ENCODE peak calls at places on chromosomes 16 and 17, in five cellular contexts. U is upper lobe of left lung, G is HepG2, W is GM12878, F is K562. Q is an unnamed sample.

GRCh38 chr16:84080813-84081212 is 35.9 kb downstream of the MBTPS1 start:
- ATAC-seq in G (no peak), U (no peak), W (no peak), F (no peak), Q (no peak)

GRCh38 chr17:76645481-76645880 is 1.9 kb upstream of the ST6GALNAC1 start:
- ATAC-seq in F (no peak), G (peak), W (no peak), U (no peak), Q (no peak)

GRCh38 chr17:57485916-57486315 is 229.6 kb downstream of the MSI2 start:
- ATAC-seq in F (no peak), W (peak), U (no peak), G (no peak), Q (no peak)

GRCh38 chr17:37518816-37519215 is 29.1 kb downstream of the DUSP14 start:
- ATAC-seq in W (no peak), U (no peak), F (no peak), G (no peak), Q (no peak)

GRCh38 chr16:30533748-30534367 is 800 bp downstream of the ZNF747 start:
- ATAC-seq in F (no peak), G (peak), W (peak), U (no peak), Q (no peak)

GRCh38 chr17:49327835-49328784 is 33.9 kb downstream of the ZNF652 start:
- ATAC-seq in F (peak), G (no peak), W (peak), U (no peak), Q (no peak)

GRCh38 chr16:50457423-50457822 is 88.6 kb upstream of the BRD7 start:
- ATAC-seq in F (no peak), W (no peak), U (no peak), G (no peak), Q (no peak)

GRCh38 chr17:14359251-14359939 is 58.5 kb downstream of the HS3ST3B1 start:
- ATAC-seq in U (peak), W (peak), G (peak), F (no peak), Q (no peak)

GRCh38 chr16:69613283-69614154 is 47.8 kb downstream of the NFAT5 start:
- ATAC-seq in G (no peak), W (peak), U (no peak), F (peak), Q (no peak)

GRCh38 chr17:10785295-10785694 is 18.6 kb downstream of the TMEM238L start:
- ATAC-seq in W (no peak), F (no peak), U (no peak), G (no peak), Q (no peak)

GRCh38 chr16:2158262-2158638 is 2.7 kb downstream of the TRAF7 start:
- ATAC-seq in W (no peak), G (no peak), U (no peak), F (no peak), Q (no peak)

GRCh38 chr16:2160915-2161551 is 5.5 kb downstream of the TRAF7 start:
- ATAC-seq in W (peak), U (no peak), F (no peak), G (peak), Q (peak)

GRCh38 chr16:2156849-2157224 is 1.3 kb downstream of the TRAF7 start:
- ATAC-seq in F (no peak), W (no peak), U (no peak), G (no peak), Q (no peak)

GRCh38 chr16:2157480-2158261 is 2.1 kb downstream of the TRAF7 start:
- ATAC-seq in G (peak), U (no peak), F (no peak), W (no peak), Q (no peak)

GRCh38 chr16:2159052-2159838 is 3.7 kb downstream of the TRAF7 start:
- ATAC-seq in W (no peak), U (no peak), G (no peak), F (no peak), Q (no peak)
- TF ChIP-seq EP300 in W (no peak), U (no peak), G (no peak), F (no peak), Q (no peak)

GRCh38 chr17:44308865-44309264 is 464 bp downstream of the RUNDC3A start:
- ATAC-seq in W (peak), F (no peak), G (peak), U (peak), Q (no peak)

GRCh38 chr17:44310188-44310587 is 1.8 kb downstream of the RUNDC3A start:
- ATAC-seq in G (no peak), U (no peak), W (no peak), F (no peak), Q (no peak)

GRCh38 chr17:44309472-44309871 is 1.1 kb downstream of the RUNDC3A start:
- ATAC-seq in U (no peak), W (no peak), G (no peak), F (no peak), Q (no peak)

GRCh38 chr17:44307387-44308186 is 814 bp upstream of the RUNDC3A start:
- ATAC-seq in F (peak), G (peak), W (peak), U (peak), Q (peak)

GRCh38 chr17:44308320-44308818 is at the start of gene RUNDC3A:
- ATAC-seq in G (peak), F (peak), W (peak), U (peak), Q (peak)
- TF ChIP-seq POLR2AphosphoS5 in G (no peak), F (no peak), W (no peak), U (no peak), Q (no peak)

GRCh38 chr17:62900096-62900495 is 65.9 kb upstream of the TANC2 start:
- ATAC-seq in G (no peak), W (no peak), F (no peak), U (no peak), Q (no peak)

GRCh38 chr17:62899349-62899748 is 66.7 kb upstream of the TANC2 start:
- ATAC-seq in G (no peak), W (no peak), F (no peak), U (peak), Q (peak)

GRCh38 chr17:62898239-62898864 is 67.7 kb upstream of the TANC2 start:
- ATAC-seq in F (no peak), W (no peak), G (no peak), U (no peak), Q (no peak)

GRCh38 chr17:62895650-62896301 is 70.3 kb upstream of the TANC2 start:
- ATAC-seq in U (no peak), G (no peak), F (no peak), W (no peak), Q (no peak)

DNA sequence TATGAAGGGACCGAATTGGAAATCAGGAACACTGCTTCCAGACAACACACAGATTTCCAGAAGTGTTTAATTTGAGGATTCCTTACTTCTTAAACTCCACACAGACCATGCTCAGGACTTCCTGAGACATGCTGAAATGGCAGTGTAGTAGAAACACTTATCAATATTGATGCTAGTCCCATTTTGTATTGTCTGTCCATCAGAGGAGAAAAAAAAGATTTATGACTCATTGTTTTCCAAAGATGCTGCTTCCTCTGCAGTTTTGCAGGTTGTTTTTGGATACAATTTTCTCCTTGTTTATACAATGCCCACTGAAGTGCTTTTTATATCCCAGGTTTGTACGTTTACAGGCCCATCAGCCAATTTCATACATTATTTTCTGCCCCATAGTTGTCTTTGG is 68.3 kb upstream of the TANC2 start:
- ATAC-seq in U (no peak), G (no peak), W (no peak), F (no peak), Q (no peak)
- H3K4me3 ChIP-seq in U (no peak), G (no peak), W (no peak), F (no peak), Q (no peak)

GRCh38 chr17:51121620-51122472 is 1.2 kb upstream of the SPAG9 start:
- ATAC-seq in U (peak), F (peak), W (peak), G (peak), Q (peak)
- TF ChIP-seq EP300 in U (no peak), F (peak), W (peak), G (peak), Q (no peak)

GRCh38 chr16:1034230-1035065 is 38.1 kb upstream of the SSTR5 start:
- ATAC-seq in F (no peak), U (no peak), G (no peak), W (no peak), Q (no peak)

GRCh38 chr16:1036121-1036520 is 36.4 kb upstream of the SSTR5 start:
- ATAC-seq in W (no peak), U (no peak), G (peak), F (no peak), Q (no peak)

GRCh38 chr16:1037023-1037933 is 35.3 kb upstream of the SSTR5 start:
- ATAC-seq in F (no peak), G (peak), W (peak), U (no peak), Q (no peak)

GRCh38 chr16:1033128-1033679 is 39.3 kb upstream of the SSTR5 start:
- ATAC-seq in U (no peak), W (no peak), F (no peak), G (no peak), Q (no peak)

DNA sequence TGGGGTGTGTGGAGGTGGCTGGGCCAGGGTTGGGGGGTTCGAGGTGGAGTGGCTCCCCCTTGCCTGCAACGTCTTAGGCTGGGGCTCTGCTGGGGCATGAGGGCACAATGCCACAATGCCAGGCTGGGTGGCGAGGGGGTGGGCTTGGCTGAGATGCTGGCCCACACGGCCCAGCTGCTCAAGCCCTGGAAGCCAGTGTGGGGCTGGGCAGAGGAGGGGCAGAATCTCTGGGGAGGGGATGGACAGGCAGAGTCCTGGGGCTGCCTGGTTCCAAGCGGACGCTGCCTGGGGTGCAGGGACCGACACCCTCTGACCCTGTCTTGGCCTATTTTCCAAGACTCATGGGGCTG is 37.5 kb upstream of the SSTR5 start:
- ATAC-seq in U (no peak), W (no peak), F (no peak), G (no peak), Q (no peak)
- TF ChIP-seq POLR2AphosphoS5 in U (no peak), W (no peak), F (no peak), G (no peak), Q (no peak)

GRCh38 chr16:1772362-1772907 is at the start of gene EME2:
- ATAC-seq in W (peak), F (peak), G (peak), U (no peak), Q (no peak)
- H3K4me3 ChIP-seq in W (peak), F (peak), G (peak), U (peak), Q (peak)

DNA sequence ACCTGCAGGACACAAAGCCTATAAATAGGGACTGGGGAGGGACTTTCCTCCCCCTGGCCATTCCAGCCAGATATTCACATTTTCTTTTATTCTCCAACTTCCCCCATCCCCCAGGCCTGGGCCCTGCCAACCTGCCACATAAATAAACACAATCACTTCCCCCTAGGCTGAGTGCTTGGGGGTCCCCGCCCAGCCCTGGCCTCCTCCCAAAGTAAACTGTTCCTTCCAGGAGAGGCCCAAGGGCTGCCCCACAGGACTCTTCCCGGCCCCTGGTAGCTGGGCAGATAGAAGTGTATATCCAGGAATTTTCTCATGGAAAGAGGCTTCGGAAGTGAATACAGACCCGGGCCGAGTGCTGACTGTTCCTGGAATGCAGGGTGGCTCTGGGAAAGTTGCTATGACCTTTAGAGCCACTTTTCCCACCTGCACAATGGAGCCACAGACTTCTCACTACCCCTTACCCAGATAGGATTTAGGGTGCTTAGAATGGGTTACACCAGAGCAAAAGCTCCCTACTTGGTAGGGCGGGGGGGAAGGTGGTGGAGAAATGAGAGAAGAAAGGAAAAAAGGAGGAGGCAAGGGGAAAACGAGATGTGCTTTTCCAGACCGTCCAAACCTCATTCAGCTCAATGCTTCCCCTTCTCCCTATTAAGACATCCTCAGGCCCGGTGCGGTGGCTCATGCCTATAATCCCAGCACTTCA is 8.5 kb downstream of the CSF3 start:
- ATAC-seq in U (peak), G (no peak), W (no peak), F (no peak), Q (peak)
- TF ChIP-seq EP300 in U (peak), G (no peak), W (no peak), F (no peak), Q (no peak)

GRCh38 chr17:34299918-34300600 is 14.5 kb downstream of the CCL11 start:
- ATAC-seq in G (no peak), U (no peak), F (no peak), W (no peak), Q (no peak)
- TF ChIP-seq POLR2AphosphoS5 in G (no peak), U (no peak), F (no peak), W (no peak), Q (no peak)

DNA sequence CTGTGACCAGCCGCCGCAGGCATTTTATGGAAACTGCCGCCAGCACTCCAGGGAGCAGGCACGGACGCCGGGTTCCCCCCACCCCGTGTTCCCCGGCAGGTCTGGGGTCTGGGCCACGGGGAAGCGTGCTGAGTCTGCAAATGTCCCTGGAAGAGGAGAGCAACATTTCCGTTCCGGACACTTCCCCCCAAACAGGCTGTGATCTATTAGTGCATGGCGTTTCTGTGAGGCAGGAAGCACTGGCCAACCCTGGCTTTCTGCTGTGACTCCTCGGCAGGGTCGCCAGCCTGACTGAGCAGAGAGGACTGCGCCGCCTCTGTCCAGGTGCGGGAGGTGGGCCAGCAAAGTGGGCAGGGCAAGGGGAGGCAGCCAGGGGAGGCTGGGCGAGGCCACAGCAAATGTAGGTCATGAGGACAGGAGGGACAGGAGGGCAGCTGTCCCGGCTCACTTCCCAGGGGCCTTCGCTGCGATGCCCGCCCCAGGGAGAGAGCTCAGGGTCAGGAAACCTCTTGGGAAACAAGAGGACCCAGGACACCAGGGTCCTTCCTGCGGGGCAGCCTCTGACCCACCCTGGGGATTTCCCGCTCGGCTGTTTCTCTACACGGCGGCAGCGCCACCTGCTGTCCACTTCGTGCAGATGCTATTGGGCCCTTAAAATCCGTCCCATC is 9.5 kb downstream of the FOXF1 start:
- ATAC-seq in W (peak), U (peak), F (peak), G (peak), Q (peak)
- H3K4me3 ChIP-seq in W (no peak), U (peak), F (no peak), G (no peak), Q (peak)

GRCh38 chr16:57882797-57883196 is 80.5 kb upstream of the KIFC3 start:
- ATAC-seq in U (no peak), F (no peak), G (no peak), W (no peak), Q (no peak)
- TF ChIP-seq EP300 in U (no peak), F (no peak), G (no peak), W (no peak), Q (no peak)